ENCODE peak calls at places on chromosomes 12 and 14, in ten cellular contexts. U, T, B, G, S, H, C, Z, A and D are unnamed samples.

GRCh38 chr12:5745251-5745888 is 199.7 kb downstream of the ANO2 start:
- DNase-seq in Z (peak), U (no peak), S (peak), G (no peak), A (peak), C (peak), B (peak), H (peak), T (peak), D (peak)

GRCh38 chr14:75044322-75044721 is 6.9 kb downstream of the MLH3 start:
- DNase-seq in B (no peak), C (no peak), G (no peak), A (peak), U (no peak), H (no peak), Z (no peak), T (no peak), S (peak), D (no peak)

GRCh38 chr12:79344855-79345840 is 345.6 kb downstream of the PAWR start:
- DNase-seq in U (no peak), A (peak), S (peak), T (no peak), C (no peak), H (peak), B (peak), Z (peak), G (no peak), D (peak)

GRCh38 chr12:19847294-19848059 is 408.2 kb downstream of the AEBP2 start:
- DNase-seq in T (no peak), A (peak), C (no peak), S (no peak), B (no peak), G (no peak), U (no peak), Z (no peak), H (no peak), D (no peak)

GRCh38 chr14:61661471-61661988 is 33.8 kb upstream of the HIF1A start:
- DNase-seq in U (no peak), H (no peak), G (no peak), T (no peak), Z (no peak), S (no peak), B (peak), A (peak), C (no peak), D (peak)

GRCh38 chr14:102015045-102015685 is 50.8 kb downstream of the DYNC1H1 start:
- DNase-seq in C (no peak), U (no peak), T (no peak), Z (no peak), S (no peak), A (no peak), G (no peak), B (no peak), H (no peak), D (no peak)

GRCh38 chr14:22998324-22999012 is 11.5 kb downstream of the C14orf93 start:
- DNase-seq in T (no peak), H (no peak), A (no peak), C (no peak), S (no peak), Z (no peak), U (no peak), G (no peak), B (no peak), D (no peak)

GRCh38 chr12:116150001-116150400 is 127.5 kb downstream of the MED13L start:
- DNase-seq in A (no peak), T (no peak), Z (no peak), H (no peak), B (no peak), S (no peak), U (no peak), C (no peak), G (no peak), D (no peak)

GRCh38 chr14:55711171-55711811 is 131.3 kb downstream of the KTN1 start:
- DNase-seq in C (no peak), U (no peak), B (no peak), A (no peak), S (no peak), Z (no peak), H (no peak), G (no peak), T (no peak), D (no peak)

GRCh38 chr14:59679872-59680271 is 103.3 kb upstream of the CCDC175 start:
- DNase-seq in Z (peak), A (no peak), B (no peak), S (no peak), C (no peak), G (no peak), H (peak), U (no peak), T (no peak), D (no peak)

GRCh38 chr12:53743277-53744129 is 8.3 kb downstream of the CISTR start:
- DNase-seq in G (peak), B (peak), C (peak), T (peak), U (no peak), Z (peak), H (peak), A (peak), S (peak), D (peak)